ENCODE peak calls at places on chromosomes 12 and 14, in five cellular contexts. One of them, this sample, is unnamed.

GRCh38 chr12:29334911-29335310 is 46.1 kb downstream of the ERGIC2 start:
- DNase-seq in IMR-90: peak; percentile 13
- DNase-seq in neural progenitor cell: no peak
- DNase-seq in nephron progenitor cell: no peak
- DNase-seq in lung: no peak
- DNase-seq in this sample: no peak

GRCh38 chr12:11545438-11546330 is 103.8 kb upstream of the ETV6 start:
- DNase-seq in IMR-90: no peak
- DNase-seq in neural progenitor cell: no peak
- DNase-seq in nephron progenitor cell: no peak
- DNase-seq in lung: no peak
- DNase-seq in this sample: no peak

GRCh38 chr12:11705010-11705409 is 55.5 kb downstream of the ETV6 start:
- DNase-seq in IMR-90: peak; percentile 97
- DNase-seq in neural progenitor cell: no peak
- DNase-seq in nephron progenitor cell: no peak
- DNase-seq in lung: no peak
- DNase-seq in this sample: no peak

GRCh38 chr12:87802721-87803011 is 226.5 kb downstream of the C12orf50 start:
- DNase-seq in IMR-90: no peak
- DNase-seq in neural progenitor cell: no peak
- DNase-seq in nephron progenitor cell: no peak
- DNase-seq in lung: no peak
- DNase-seq in this sample: no peak

GRCh38 chr14:70177092-70177491 is 11.7 kb downstream of the SLC8A3 start:
- DNase-seq in IMR-90: no peak
- DNase-seq in neural progenitor cell: no peak
- DNase-seq in nephron progenitor cell: no peak
- DNase-seq in lung: no peak
- DNase-seq in this sample: no peak

GRCh38 chr12:49244161-49244560 is 20.7 kb upstream of the TUBA1C start:
- DNase-seq in IMR-90: peak; percentile 82
- DNase-seq in neural progenitor cell: no peak
- DNase-seq in nephron progenitor cell: no peak
- DNase-seq in lung: no peak
- DNase-seq in this sample: no peak

GRCh38 chr14:65961004-65961403 is 525.2 kb upstream of the CCDC196 start:
- DNase-seq in IMR-90: peak; percentile 7
- DNase-seq in neural progenitor cell: peak; percentile 81
- DNase-seq in nephron progenitor cell: peak; percentile 67
- DNase-seq in lung: peak; percentile 41
- DNase-seq in this sample: peak; percentile 75

GRCh38 chr12:21323736-21324135 is 11.0 kb downstream of the SLCO1A2 start:
- DNase-seq in IMR-90: no peak
- DNase-seq in neural progenitor cell: no peak
- DNase-seq in nephron progenitor cell: no peak
- DNase-seq in lung: no peak
- DNase-seq in this sample: no peak

GRCh38 chr12:32483499-32483898 is 84.1 kb downstream of the FGD4 start:
- DNase-seq in IMR-90: no peak
- DNase-seq in neural progenitor cell: no peak
- DNase-seq in nephron progenitor cell: no peak
- DNase-seq in lung: no peak
- DNase-seq in this sample: no peak

GRCh38 chr12:101097829-101098580 is 112.0 kb downstream of the SLC5A8 start:
- DNase-seq in IMR-90: no peak
- DNase-seq in neural progenitor cell: no peak
- DNase-seq in nephron progenitor cell: no peak
- DNase-seq in lung: no peak
- DNase-seq in this sample: no peak

GRCh38 chr12:62629971-62630739 is 163.5 kb downstream of the MON2 start:
- DNase-seq in IMR-90: no peak
- DNase-seq in neural progenitor cell: no peak
- DNase-seq in nephron progenitor cell: no peak
- DNase-seq in lung: no peak
- DNase-seq in this sample: no peak

GRCh38 chr12:49301759-49302158 is 6.8 kb downstream of the PRPH start:
- DNase-seq in IMR-90: no peak
- DNase-seq in neural progenitor cell: no peak
- DNase-seq in nephron progenitor cell: no peak
- DNase-seq in lung: no peak
- DNase-seq in this sample: no peak

GRCh38 chr12:49805409-49805808 is 22.8 kb downstream of the NCKAP5L start:
- DNase-seq in IMR-90: no peak
- DNase-seq in neural progenitor cell: no peak
- DNase-seq in nephron progenitor cell: no peak
- DNase-seq in lung: no peak
- DNase-seq in this sample: no peak

GRCh38 chr12:31370645-31371620 is 45.0 kb upstream of the SINHCAF start:
- DNase-seq in IMR-90: no peak
- DNase-seq in neural progenitor cell: peak; percentile 92
- DNase-seq in nephron progenitor cell: peak; percentile 50
- DNase-seq in lung: no peak
- DNase-seq in this sample: peak; percentile 50

GRCh38 chr12:111101003-111101402 is 180.6 kb upstream of the MYL2 start:
- DNase-seq in IMR-90: no peak
- DNase-seq in neural progenitor cell: no peak
- DNase-seq in nephron progenitor cell: no peak
- DNase-seq in lung: no peak
- DNase-seq in this sample: no peak

GRCh38 chr14:103230021-103230420 is 104.0 kb upstream of the EIF5 start:
- DNase-seq in IMR-90: no peak
- DNase-seq in neural progenitor cell: no peak
- DNase-seq in nephron progenitor cell: no peak
- DNase-seq in lung: no peak
- DNase-seq in this sample: no peak

DNA sequence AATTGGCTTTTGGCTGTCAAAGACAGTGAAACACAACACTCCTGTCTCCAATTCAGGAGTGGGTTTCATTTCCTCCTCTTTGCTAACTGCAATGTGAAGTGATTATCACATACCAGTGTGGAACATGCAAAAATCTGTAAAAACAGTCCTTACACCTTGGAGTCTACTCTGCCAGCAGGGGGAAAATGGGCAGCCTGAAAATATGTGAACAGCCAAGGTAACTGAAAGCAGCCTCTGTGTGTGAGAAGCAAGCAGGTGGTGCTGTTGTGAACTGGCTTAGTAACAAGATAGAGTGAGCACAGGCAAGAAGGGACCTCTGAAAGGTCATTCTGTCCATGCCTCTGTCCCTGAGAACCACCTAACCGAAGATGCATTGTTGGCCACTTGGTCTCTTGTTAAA is 6.0 kb downstream of the PRMT8 start:
- DNase-seq in IMR-90: no peak
- DNase-seq in neural progenitor cell: peak; percentile 40
- DNase-seq in nephron progenitor cell: no peak
- DNase-seq in lung: no peak
- DNase-seq in this sample: peak; percentile 20
- TF ChIP-seq CTCF in IMR-90: no peak
- TF ChIP-seq CTCF in neural progenitor cell: peak; percentile 44
- TF ChIP-seq CTCF in nephron progenitor cell: no peak
- TF ChIP-seq CTCF in lung: no peak
- TF ChIP-seq CTCF in this sample: peak; percentile 28

DNA sequence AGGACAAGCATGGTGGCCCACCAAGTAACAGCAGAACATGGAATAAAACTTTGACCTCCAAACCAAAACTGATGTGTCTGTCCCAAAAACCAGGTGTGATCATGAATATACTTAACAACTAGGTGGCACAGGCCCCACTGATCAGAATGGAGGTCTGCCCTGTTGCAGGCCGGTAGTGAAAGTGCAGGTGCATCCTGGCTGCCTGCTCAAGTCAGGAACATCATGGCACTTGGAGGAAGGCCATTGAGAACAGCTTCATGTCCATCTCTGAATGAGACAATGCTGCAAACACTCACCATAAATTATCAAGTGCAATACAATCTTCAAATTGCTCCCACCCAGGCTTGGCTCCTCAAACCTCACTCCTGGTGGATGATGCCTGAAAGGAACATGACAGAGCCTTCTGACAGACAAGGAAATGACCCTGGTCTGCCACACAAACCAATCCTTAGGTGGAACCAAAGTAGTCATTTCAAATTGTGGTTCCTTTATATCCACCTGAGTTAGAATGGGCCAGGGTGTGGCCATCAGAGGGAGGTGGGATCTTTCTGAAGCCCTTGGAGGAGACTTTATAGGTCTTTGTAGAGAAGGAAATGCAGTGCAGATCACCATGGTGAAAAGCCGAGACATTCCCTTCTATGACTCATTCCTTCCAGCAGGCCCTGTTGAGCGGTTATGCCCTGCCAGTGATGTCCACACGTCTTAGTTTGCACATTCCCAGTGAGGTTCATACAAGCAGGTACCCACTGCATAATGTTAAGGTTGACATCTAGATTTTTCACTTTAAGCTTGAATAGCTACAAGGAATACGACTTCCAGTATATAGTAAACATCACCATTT is 36.0 kb downstream of the EGLN3 start:
- DNase-seq in IMR-90: peak; percentile 14
- DNase-seq in neural progenitor cell: no peak
- DNase-seq in nephron progenitor cell: no peak
- DNase-seq in lung: no peak
- DNase-seq in this sample: no peak
- TF ChIP-seq CTCF in IMR-90: no peak
- TF ChIP-seq CTCF in neural progenitor cell: no peak
- TF ChIP-seq CTCF in nephron progenitor cell: no peak
- TF ChIP-seq CTCF in lung: no peak
- TF ChIP-seq CTCF in this sample: no peak

GRCh38 chr14:87613856-87614255 is 379.1 kb downstream of the GALC start:
- DNase-seq in IMR-90: no peak
- DNase-seq in neural progenitor cell: no peak
- DNase-seq in nephron progenitor cell: no peak
- DNase-seq in lung: no peak
- DNase-seq in this sample: no peak

GRCh38 chr14:87617079-87617478 is 375.9 kb downstream of the GALC start:
- DNase-seq in IMR-90: no peak
- DNase-seq in neural progenitor cell: no peak
- DNase-seq in nephron progenitor cell: no peak
- DNase-seq in lung: no peak
- DNase-seq in this sample: no peak

GRCh38 chr14:87615050-87615449 is 377.9 kb downstream of the GALC start:
- DNase-seq in IMR-90: no peak
- DNase-seq in neural progenitor cell: no peak
- DNase-seq in nephron progenitor cell: no peak
- DNase-seq in lung: no peak
- DNase-seq in this sample: no peak

GRCh38 chr14:87615822-87616679 is 376.9 kb downstream of the GALC start:
- DNase-seq in IMR-90: peak; percentile 19
- DNase-seq in neural progenitor cell: peak; percentile 80
- DNase-seq in nephron progenitor cell: peak; percentile 72
- DNase-seq in lung: peak; percentile 35
- DNase-seq in this sample: peak; percentile 79
- TF ChIP-seq CTCF in IMR-90: peak; percentile 55
- TF ChIP-seq CTCF in neural progenitor cell: peak; percentile 89
- TF ChIP-seq CTCF in nephron progenitor cell: peak; percentile 78
- TF ChIP-seq CTCF in lung: peak; percentile 2
- TF ChIP-seq CTCF in this sample: peak; percentile 79

GRCh38 chr14:36522972-36523685 is 3.1 kb upstream of the NKX2-1 start:
- DNase-seq in IMR-90: no peak
- DNase-seq in neural progenitor cell: peak; percentile 73
- DNase-seq in nephron progenitor cell: peak; percentile 47
- DNase-seq in lung: no peak
- DNase-seq in this sample: no peak

GRCh38 chr14:36524220-36524837 is 4.3 kb upstream of the NKX2-1 start:
- DNase-seq in IMR-90: no peak
- DNase-seq in neural progenitor cell: peak; percentile 77
- DNase-seq in nephron progenitor cell: peak; percentile 39
- DNase-seq in lung: no peak
- DNase-seq in this sample: no peak

GRCh38 chr14:36522347-36522971 is 2.4 kb upstream of the NKX2-1 start:
- DNase-seq in IMR-90: no peak
- DNase-seq in neural progenitor cell: peak; percentile 54
- DNase-seq in nephron progenitor cell: peak; percentile 40
- DNase-seq in lung: no peak
- DNase-seq in this sample: no peak

GRCh38 chr14:36525746-36526099 is 5.7 kb upstream of the NKX2-1 start:
- DNase-seq in IMR-90: no peak
- DNase-seq in neural progenitor cell: no peak
- DNase-seq in nephron progenitor cell: no peak
- DNase-seq in lung: no peak
- DNase-seq in this sample: no peak

DNA sequence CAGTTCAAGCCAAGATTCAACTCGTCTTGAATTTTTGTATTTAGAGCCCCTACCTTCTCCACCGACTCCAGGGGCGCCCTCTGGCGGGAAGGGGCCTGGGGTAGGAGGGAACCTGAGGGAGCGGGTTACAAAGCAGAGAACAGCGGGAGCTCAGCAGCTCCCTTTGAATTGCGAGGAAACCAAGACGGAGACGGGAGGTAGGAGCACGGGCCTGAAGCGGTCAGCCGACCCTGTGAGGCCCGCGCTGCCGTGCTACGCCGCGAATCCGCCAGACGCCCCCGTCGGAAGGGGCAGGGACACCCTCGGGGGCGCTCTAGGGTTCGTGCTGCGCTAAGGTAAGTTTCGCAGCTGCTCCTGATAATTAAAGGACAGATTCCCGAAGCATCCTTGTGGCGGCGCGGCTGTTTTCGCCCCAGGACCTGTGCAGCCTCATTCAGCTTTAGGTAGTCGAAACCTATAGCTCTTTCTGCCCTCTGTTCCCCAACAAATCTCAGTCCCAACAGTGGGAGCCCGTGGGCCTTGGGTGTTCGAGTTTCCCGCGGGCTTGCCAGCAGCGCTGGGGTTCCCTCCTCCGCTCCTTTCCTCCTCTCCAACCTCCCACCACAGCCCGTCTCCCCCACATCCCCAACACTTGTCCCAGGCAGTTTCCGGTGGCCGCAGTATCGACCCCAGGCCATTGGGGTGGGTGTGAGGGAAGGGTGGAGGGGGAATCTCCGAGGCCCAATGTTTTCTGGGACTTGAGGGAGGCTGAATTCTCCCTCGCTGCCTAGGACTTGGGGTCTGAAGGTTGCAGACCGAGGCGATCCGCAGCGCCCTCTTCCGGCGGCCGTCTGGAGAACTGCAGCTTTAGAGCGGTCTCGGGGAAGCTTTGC is 5.1 kb upstream of the NKX2-1 start:
- DNase-seq in IMR-90: no peak
- DNase-seq in neural progenitor cell: peak; percentile 93
- DNase-seq in nephron progenitor cell: peak; percentile 86
- DNase-seq in lung: peak; percentile 74
- DNase-seq in this sample: peak; percentile 87
- TF ChIP-seq CTCF in IMR-90: peak; percentile 27
- TF ChIP-seq CTCF in neural progenitor cell: peak; percentile 82
- TF ChIP-seq CTCF in nephron progenitor cell: peak; percentile 76
- TF ChIP-seq CTCF in lung: peak; percentile 9
- TF ChIP-seq CTCF in this sample: peak; percentile 88